ENCODE peak calls at places on chromosome 10, in four cellular contexts. N, E, H and T are unnamed samples. For H3K4me1, the result is how much of the 10 kb centered on the place peaks cover.

GRCh38 chr10:16816830-16817124 is 447 bp downstream of the RSU1 start:
- DNase-seq in E (no peak), N (no peak), H (no peak), T (no peak)

GRCh38 chr10:93757136-93757535 is 600 bp upstream of the LGI1 start:
- DNase-seq in E (no peak), N (no peak), H (no peak), T (no peak)

GRCh38 chr10:27413831-27414348 is 90.2 kb upstream of the RAB18 start:
- DNase-seq in E (no peak), N (no peak), H (no peak), T (no peak)

GRCh38 chr10:75176736-75177135 is 33.9 kb upstream of the VDAC2 start:
- DNase-seq in H (no peak), E (no peak), N (no peak), T (no peak)

GRCh38 chr10:102710604-102711003 is 3.6 kb downstream of the ARL3 start:
- DNase-seq in H (no peak), E (no peak), N (no peak), T (no peak)

GRCh38 chr10:122154733-122155366 is 116.2 kb upstream of the BTBD16 start:
- DNase-seq in H (peak), E (no peak), N (no peak), T (no peak)

GRCh38 chr10:96683065-96683464 is 37.2 kb downstream of the PIK3AP1 start:
- DNase-seq in N (no peak), E (no peak), H (no peak), T (no peak)

GRCh38 chr10:12995425-12995861 is 6.1 kb downstream of the CCDC3 start:
- DNase-seq in N (no peak), E (no peak), H (peak), T (no peak)

GRCh38 chr10:609868-610545 is 79.5 kb downstream of the DIP2C start:
- DNase-seq in H (no peak), N (no peak), E (no peak), T (no peak)

GRCh38 chr10:120949511-120950102 is 98.4 kb downstream of the WDR11 start:
- DNase-seq in E (no peak), H (no peak), N (no peak), T (no peak)

GRCh38 chr10:100728928-100729876 is 16.2 kb upstream of the PAX2 start:
- DNase-seq in H (peak), E (peak), N (no peak), T (peak)

GRCh38 chr10:116809528-116810500 is 39.5 kb upstream of the ENO4 start:
- DNase-seq in N (no peak), E (peak), H (no peak), T (peak)

GRCh38 chr10:101166430-101166829 is 35.3 kb downstream of the TLX1 start:
- DNase-seq in N (no peak), E (no peak), H (no peak), T (no peak)

GRCh38 chr10:132027423-132027983 is 38.2 kb upstream of the JAKMIP3 start:
- DNase-seq in E (no peak), N (no peak), H (no peak), T (no peak)

GRCh38 chr10:14382531-14382930 is 51.8 kb upstream of the FRMD4A start:
- DNase-seq in H (no peak), N (no peak), E (no peak), T (no peak)

GRCh38 chr10:13079776-13080050 is 20.2 kb upstream of the OPTN start:
- DNase-seq in H (no peak), E (no peak), N (no peak), T (no peak)

GRCh38 chr10:6013413-6014192 is 36.3 kb upstream of the IL15RA start:
- DNase-seq in N (peak), H (no peak), E (no peak), T (no peak)

GRCh38 chr10:17010363-17011145 is 119.1 kb downstream of the CUBN start:
- DNase-seq in H (no peak), E (no peak), N (no peak), T (no peak)

GRCh38 chr10:74008212-74008731 is 10.4 kb downstream of the VCL start:
- DNase-seq in E (no peak), H (no peak), N (no peak), T (no peak)

GRCh38 chr10:118471863-118472262 is 123.6 kb downstream of the PRLHR start:
- DNase-seq in E (peak), N (no peak), H (no peak), T (no peak)

GRCh38 chr10:123019941-123020703 is 11.3 kb downstream of the ACADSB start:
- DNase-seq in E (no peak), H (no peak), N (no peak), T (no peak)

GRCh38 chr10:90865400-90865799 is 6.4 kb upstream of the RPP30 start:
- DNase-seq in E (no peak), N (no peak), H (no peak), T (no peak)

GRCh38 chr10:117165557-117166419 is 27.7 kb upstream of the VAX1 start:
- DNase-seq in E (peak), N (no peak), H (peak), T (no peak)

GRCh38 chr10:131231323-131231964 is 80.1 kb downstream of the TCERG1L start:
- DNase-seq in N (no peak), E (no peak), H (no peak), T (no peak)

GRCh38 chr10:94402204-94403033 is at the start of gene TBC1D12:
- DNase-seq in H (peak), N (peak), E (peak), T (peak)

GRCh38 chr10:20890491-20891337 is 6.4 kb downstream of the NEBL start:
- DNase-seq in N (no peak), H (no peak), E (no peak), T (no peak)

DNA sequence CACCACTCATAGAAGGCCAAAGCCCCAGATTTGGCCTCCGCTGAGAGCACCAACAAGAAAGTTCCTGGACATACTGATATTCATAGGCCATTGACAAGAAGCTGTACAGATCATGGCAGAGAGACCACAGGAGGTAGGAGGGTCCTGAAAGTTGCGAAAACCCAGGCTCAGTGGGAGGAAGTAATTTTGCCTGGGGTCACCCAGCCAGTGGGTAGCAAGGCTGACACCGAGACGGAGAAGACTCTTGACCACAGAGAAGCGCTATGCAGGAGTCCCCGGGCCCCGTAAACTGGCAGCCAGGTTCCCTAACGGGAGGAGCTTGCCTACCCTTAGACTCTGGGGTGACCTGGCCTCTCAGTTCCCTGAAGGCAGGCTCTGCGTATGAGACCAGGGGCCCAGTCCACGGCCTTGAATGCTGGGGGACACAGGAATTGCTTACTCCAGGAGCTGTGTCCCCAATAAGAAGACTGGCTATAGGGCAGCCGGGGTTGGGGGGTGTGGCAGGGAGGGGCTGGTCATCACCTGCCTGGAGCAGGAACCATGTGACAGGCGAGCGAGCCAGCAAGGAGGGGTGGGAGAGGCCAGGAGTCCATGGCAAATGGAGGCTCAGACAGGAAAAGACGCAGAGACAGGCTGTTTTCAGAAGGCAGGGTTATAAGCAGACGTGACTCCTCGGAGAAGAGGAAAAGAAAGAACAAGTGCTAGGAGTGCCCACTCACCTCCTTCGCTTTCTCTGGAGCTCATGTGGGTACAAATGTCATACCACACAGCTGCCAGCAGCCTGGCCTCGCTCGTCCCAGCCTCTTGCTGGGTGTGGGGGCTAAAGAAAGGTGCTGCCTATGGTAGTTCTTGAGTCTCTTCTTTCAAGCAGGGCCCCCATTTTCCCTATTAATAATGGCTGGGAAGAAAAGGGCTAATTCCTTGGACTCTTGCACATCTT is 24.6 kb upstream of the NPFFR1 start:
- DNase-seq in H (no peak), N (no peak), E (no peak), T (no peak)
- H3K4me1 ChIP-seq in H (under half), N (under half), E (under half), T (under half)

GRCh38 chr10:63114031-63114814 is 18.9 kb upstream of the NRBF2 start:
- DNase-seq in H (peak), N (peak), E (peak), T (peak)
- TF ChIP-seq EP300 in H (peak), N (peak), E (no peak), T (peak)

DNA sequence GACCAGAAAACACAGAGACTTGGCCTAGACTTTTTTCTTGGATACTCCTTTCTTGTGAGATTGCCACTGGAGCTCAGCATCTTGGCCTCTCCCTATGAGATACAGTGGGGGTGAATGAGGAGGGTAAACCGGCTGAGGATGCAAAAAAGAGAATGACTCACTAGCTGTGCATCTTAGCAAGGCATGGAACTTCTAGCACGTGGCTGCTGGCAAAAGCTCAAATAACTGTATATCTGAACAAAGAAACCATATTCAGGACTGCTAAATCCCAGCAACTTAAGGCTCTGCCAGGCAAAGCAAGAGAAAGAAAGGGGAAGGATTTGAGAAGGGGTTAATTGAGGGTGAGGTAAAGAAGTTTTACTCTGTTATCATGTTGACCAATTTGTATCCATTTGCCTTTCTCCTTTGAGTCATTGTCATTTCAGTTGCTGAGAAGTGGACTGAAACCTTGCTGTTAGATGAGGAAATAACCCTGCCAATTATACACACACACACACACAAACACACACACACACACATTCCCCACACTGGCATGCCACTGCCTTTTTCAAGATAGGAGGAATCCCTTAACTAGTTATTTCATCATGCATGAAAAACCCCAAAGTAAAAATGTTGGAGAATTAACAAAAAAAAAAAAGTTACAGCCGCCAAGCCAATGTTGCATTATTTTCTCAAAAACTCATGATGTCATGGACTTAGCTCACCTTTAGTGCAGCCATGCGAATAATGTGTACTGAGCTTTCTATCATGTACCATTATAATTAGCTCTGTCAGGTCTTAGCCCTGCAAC is 997.3 kb downstream of the LRMDA start:
- DNase-seq in H (no peak), E (peak), N (no peak), T (no peak)
- H3K4me1 ChIP-seq in H (under half), E (under half), N (half or more), T (under half)

GRCh38 chr10:30816144-30816811 is 186.7 kb upstream of the LYZL2 start:
- DNase-seq in H (no peak), N (no peak), E (no peak), T (no peak)

GRCh38 chr10:30813872-30814471 is 184.4 kb upstream of the LYZL2 start:
- DNase-seq in H (no peak), E (no peak), N (no peak), T (no peak)

GRCh38 chr10:30812018-30812851 is 182.7 kb upstream of the LYZL2 start:
- DNase-seq in H (peak), N (no peak), E (no peak), T (no peak)

GRCh38 chr10:30810416-30810815 is 180.9 kb upstream of the LYZL2 start:
- DNase-seq in H (peak), N (no peak), E (no peak), T (no peak)

DNA sequence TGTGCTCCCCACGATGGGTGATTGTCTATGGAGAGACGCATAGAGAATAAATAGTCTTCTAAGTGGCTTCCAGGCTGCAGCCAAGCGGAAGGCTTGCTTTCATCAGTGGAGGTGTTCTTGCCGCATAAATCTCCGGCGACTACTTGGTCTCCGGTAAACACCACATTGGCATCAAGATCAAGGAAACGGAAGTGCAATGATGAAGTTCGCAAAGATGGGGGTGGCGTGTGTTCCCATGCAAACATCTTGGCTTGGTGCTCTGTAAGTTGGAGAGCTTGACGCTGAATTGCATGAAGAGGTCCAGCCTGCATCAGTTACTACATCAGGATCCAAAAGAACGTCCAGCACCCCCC is 182.1 kb upstream of the LYZL2 start:
- DNase-seq in H (no peak), E (no peak), N (no peak), T (no peak)
- TF ChIP-seq EP300 in H (no peak), E (no peak), N (no peak), T (peak)